ENCODE peak calls at places on chromosome 13, in five cellular contexts. E, V, F, B and C are unnamed samples.

GRCh38 chr13:28429685-28430290 is 65.1 kb downstream of the FLT1 start:
- DNase-seq in F (no peak), E (no peak), V (no peak), B (no peak), C (peak)

GRCh38 chr13:112803422-112803821 is 113.6 kb downstream of the ATP11A start:
- DNase-seq in E (no peak), F (no peak), B (no peak), V (no peak), C (no peak)

GRCh38 chr13:30429721-30430694 is 7.7 kb downstream of the UBE2L5 start:
- DNase-seq in E (no peak), V (no peak), F (no peak), B (peak), C (peak)

GRCh38 chr13:46315491-46316075 is 71.5 kb downstream of the RUBCNL start:
- DNase-seq in V (no peak), E (no peak), F (no peak), B (no peak), C (no peak)

GRCh38 chr13:22270881-22271280 is 600.0 kb downstream of the FGF9 start:
- DNase-seq in B (no peak), E (no peak), F (no peak), V (no peak), C (no peak)

GRCh38 chr13:109779074-109779473 is 7.3 kb downstream of the IRS2 start:
- DNase-seq in E (no peak), F (no peak), B (no peak), V (no peak), C (no peak)

GRCh38 chr13:95246292-95247082 is 54.8 kb downstream of the ABCC4 start:
- DNase-seq in E (no peak), B (no peak), V (peak), F (no peak), C (no peak)

GRCh38 chr13:113597386-113598080 is 13.0 kb downstream of the TFDP1 start:
- DNase-seq in V (no peak), F (no peak), B (no peak), E (no peak), C (no peak)

GRCh38 chr13:26247011-26247410 is 6.9 kb upstream of the CDK8 start:
- DNase-seq in E (no peak), B (no peak), F (no peak), V (no peak), C (no peak)

GRCh38 chr13:43785681-43786471 is 896 bp downstream of the ENOX1 start:
- DNase-seq in E (peak), F (peak), V (peak), B (peak), C (peak)

GRCh38 chr13:41955605-41956004 is 5.3 kb downstream of the VWA8 start:
- DNase-seq in B (no peak), E (no peak), V (no peak), F (no peak), C (no peak)

GRCh38 chr13:41049480-41049879 is 11.8 kb upstream of the WBP4 start:
- DNase-seq in F (no peak), E (no peak), B (no peak), V (no peak), C (peak)